ENCODE peak calls at places on chromosome 19, in six cellular contexts. X is fibroblast of mammary gland, P is AG04450, O is Calu3, B is left lung, C is HFFc6. R is an unnamed sample.

GRCh38 chr19:15112385-15112784 is 5.2 kb downstream of the SYDE1 start:
- DNase-seq in B (no peak), X (no peak), P (no peak), O (no peak), C (no peak), R (no peak)

GRCh38 chr19:30069535-30070197 is 127.6 kb downstream of the URI1 start:
- DNase-seq in X (no peak), O (no peak), P (no peak), B (no peak), C (no peak), R (peak; percentile 10)

GRCh38 chr19:46040952-46041500 is at the start of gene IGFL4:
- DNase-seq in P (no peak), B (no peak), C (peak; percentile 37), O (no peak), X (no peak), R (no peak)

GRCh38 chr19:19655641-19656343 is 7.7 kb downstream of the ATP13A1 start:
- DNase-seq in B (peak; percentile 64), C (no peak), X (no peak), P (no peak), O (no peak), R (no peak)

GRCh38 chr19:52230685-52231084 is 38.7 kb upstream of the ZNF766 start:
- DNase-seq in X (no peak), C (no peak), P (no peak), B (no peak), O (no peak), R (no peak)

GRCh38 chr19:290539-291521 is at the start of gene PLPP2:
- DNase-seq in C (no peak), P (no peak), B (peak; percentile 81), X (no peak), O (peak; percentile 91), R (peak; percentile 62)

GRCh38 chr19:40565355-40565754 is 11.3 kb upstream of the SHKBP1 start:
- DNase-seq in C (no peak), X (no peak), O (no peak), P (no peak), B (peak; percentile 43), R (no peak)

GRCh38 chr19:19134687-19135158 is 3.6 kb downstream of the TMEM161A start:
- DNase-seq in P (no peak), C (no peak), O (no peak), X (no peak), B (peak; percentile 87), R (no peak)

GRCh38 chr19:7386308-7386707 is 37.6 kb downstream of the ARHGEF18 start:
- DNase-seq in P (no peak), B (no peak), O (no peak), X (no peak), C (no peak), R (no peak)

GRCh38 chr19:18020212-18021067 is 12.5 kb downstream of the ARRDC2 start:
- DNase-seq in B (peak; percentile 90), X (peak; percentile 39), C (no peak), O (peak; percentile 63), P (no peak), R (no peak)
- TF ChIP-seq CTCF in B (peak; percentile 10), X (no peak), C (no peak), O (no peak), P (no peak), R (no peak)

GRCh38 chr19:5470264-5470671 is 15.1 kb downstream of the ZNRF4 start:
- DNase-seq in P (no peak), C (no peak), O (peak; percentile 28), B (no peak), X (no peak), R (no peak)

GRCh38 chr19:5466814-5467291 is 11.6 kb downstream of the ZNRF4 start:
- DNase-seq in B (no peak), P (no peak), O (no peak), C (no peak), X (no peak), R (no peak)

GRCh38 chr19:5477451-5478215 is 22.4 kb downstream of the ZNRF4 start:
- DNase-seq in C (no peak), X (no peak), P (no peak), O (no peak), B (no peak), R (no peak)

GRCh38 chr19:5472303-5472702 is 17.1 kb downstream of the ZNRF4 start:
- DNase-seq in B (no peak), O (no peak), C (no peak), P (no peak), X (no peak), R (no peak)
- TF ChIP-seq CTCF in B (no peak), O (no peak), C (no peak), P (no peak), X (no peak), R (no peak)

GRCh38 chr19:42634409-42635232 is 39.9 kb upstream of the CEACAM8 start:
- DNase-seq in B (no peak), O (peak; percentile 81), X (peak; percentile 35), P (no peak), C (peak; percentile 33), R (no peak)
- TF ChIP-seq CTCF in B (peak; percentile 62), O (peak; percentile 76), X (peak; percentile 77), P (peak; percentile 75), C (peak; percentile 87), R (peak; percentile 66)

GRCh38 chr19:4327877-4328242 is 10.8 kb downstream of the STAP2 start:
- DNase-seq in B (no peak), O (no peak), X (no peak), P (no peak), C (no peak), R (no peak)
- TF ChIP-seq CTCF in B (no peak), O (no peak), X (no peak), P (no peak), C (no peak), R (no peak)

R was measured in natural killer cell.